ENCODE peak calls at places on chromosomes 11 and 22, in eight cellular contexts. V is HCEC 1CT, Z is NAMALWA, L is GM04503, O is AG09319, X is T-helper 9 cell, M is brain microvascular endothelial cell, G is fibroblast of pulmonary artery. W is an unnamed sample.
A peak's percentile ranks its signal among the peaks of the same experiment; 100 is the strongest.

GRCh38 chr11:95608093-95608492 is 181.5 kb downstream of the FAM76B start:
- DNase-seq in G (no peak), Z (no peak), L (no peak), M (no peak), O (no peak), V (no peak), X (no peak), W (no peak)

GRCh38 chr22:38414009-38414395 is 41.0 kb downstream of the KCNJ4 start:
- DNase-seq in L (no peak), Z (no peak), V (no peak), O (no peak), X (no peak), G (no peak), M (no peak), W (no peak)

GRCh38 chr11:119367661-119368120 is 13.8 kb downstream of the USP2 start:
- DNase-seq in M (no peak), V (peak; percentile 25), X (no peak), O (no peak), Z (peak; percentile 56), G (no peak), L (no peak), W (no peak)

GRCh38 chr22:19873960-19874306 is 19.3 kb upstream of the GNB1L start:
- DNase-seq in X (no peak), L (no peak), O (no peak), M (no peak), G (no peak), Z (no peak), V (no peak), W (no peak)

GRCh38 chr11:118975771-118976709 is 4.5 kb downstream of the FOXR1 start:
- DNase-seq in V (no peak), G (no peak), X (no peak), L (no peak), O (no peak), Z (no peak), M (no peak), W (peak; percentile 14)

GRCh38 chr11:64765841-64766682 is 6.3 kb upstream of the PYGM start:
- DNase-seq in Z (no peak), O (no peak), X (no peak), M (no peak), G (no peak), V (no peak), L (no peak), W (no peak)

GRCh38 chr11:96388891-96389603 is 665 bp downstream of the CCDC82 start:
- DNase-seq in M (no peak), G (no peak), X (no peak), V (peak; percentile 35), O (no peak), Z (no peak), L (no peak), W (peak; percentile 68)

GRCh38 chr22:37999640-38000272 is 15.4 kb upstream of the SOX10 start:
- DNase-seq in O (no peak), G (peak; percentile 64), X (no peak), M (peak; percentile 54), V (peak; percentile 46), Z (peak; percentile 58), L (no peak), W (peak; percentile 69)

GRCh38 chr11:2301631-2302272 is at the start of the genes C11orf21 and TSPAN32:
- DNase-seq in G (peak; percentile 32), Z (peak; percentile 28), O (no peak), M (no peak), X (peak; percentile 42), V (no peak), L (no peak), W (no peak)

GRCh38 chr11:111913031-111913861 is 712 bp downstream of the HSPB2 start:
- DNase-seq in X (no peak), M (no peak), L (no peak), G (no peak), O (no peak), Z (no peak), V (no peak), W (no peak)

GRCh38 chr11:95827661-95828060 is 37.4 kb downstream of the CEP57 start:
- DNase-seq in M (no peak), L (no peak), X (no peak), V (peak; percentile 14), Z (no peak), G (peak; percentile 31), O (no peak), W (no peak)

GRCh38 chr11:20363500-20364411 is at the start of gene HTATIP2:
- DNase-seq in V (peak; percentile 52), O (no peak), Z (peak; percentile 43), G (peak; percentile 68), M (no peak), X (peak; percentile 64), L (no peak), W (peak; percentile 63)

GRCh38 chr11:8250981-8251620 is 12.6 kb downstream of the LMO1 start:
- DNase-seq in M (no peak), Z (no peak), V (no peak), X (no peak), O (no peak), G (no peak), L (no peak), W (no peak)

GRCh38 chr11:111557425-111558111 is 17.0 kb downstream of the LAYN start:
- DNase-seq in L (peak; percentile 99), V (peak; percentile 99), M (peak; percentile 90), X (no peak), Z (no peak), G (peak; percentile 84), O (peak; percentile 84), W (no peak)

GRCh38 chr11:76564400-76564799 is 106.1 kb downstream of the LRRC32 start:
- DNase-seq in L (no peak), O (no peak), Z (no peak), V (no peak), X (no peak), M (no peak), G (peak; percentile 21), W (no peak)

GRCh38 chr22:32339190-32340012 is 18.3 kb upstream of the RFPL3 start:
- DNase-seq in M (no peak), G (no peak), V (no peak), O (no peak), L (no peak), Z (no peak), X (no peak), W (no peak)

GRCh38 chr11:7422544-7423331 is 62.6 kb upstream of the OLFML1 start:
- DNase-seq in V (no peak), X (no peak), M (no peak), L (no peak), G (no peak), O (no peak), Z (no peak), W (no peak)

GRCh38 chr11:2203440-2204259 is 32.0 kb upstream of the TH start:
- DNase-seq in M (no peak), O (no peak), L (no peak), X (no peak), Z (no peak), V (no peak), G (no peak), W (no peak)

GRCh38 chr22:24707477-24707816 is 67.1 kb downstream of the PIWIL3 start:
- DNase-seq in M (no peak), O (no peak), X (no peak), G (no peak), L (no peak), V (no peak), Z (peak; percentile 11), W (no peak)

GRCh38 chr22:35206889-35207288 is 50.4 kb upstream of the HMGXB4 start:
- DNase-seq in G (no peak), L (no peak), Z (no peak), O (no peak), M (no peak), V (no peak), X (no peak), W (no peak)

GRCh38 chr11:111939836-111940604 is 2.9 kb downstream of the DIXDC1 start:
- DNase-seq in L (no peak), V (peak; percentile 89), G (peak; percentile 76), M (peak; percentile 69), O (peak; percentile 28), Z (no peak), X (no peak), W (no peak)

GRCh38 chr11:102172127-102172848 is 62.0 kb downstream of the YAP1 start:
- DNase-seq in X (no peak), L (peak; percentile 50), V (peak; percentile 85), G (peak; percentile 78), M (peak; percentile 32), Z (no peak), O (no peak), W (peak; percentile 56)

GRCh38 chr22:50282361-50283144 is 12.4 kb upstream of the MAPK11 start:
- DNase-seq in L (no peak), X (no peak), V (peak; percentile 56), O (no peak), Z (no peak), M (peak; percentile 66), G (peak; percentile 53), W (no peak)

GRCh38 chr22:35037089-35037488 is 28.9 kb upstream of the ISX start:
- DNase-seq in Z (peak; percentile 36), O (no peak), V (no peak), G (no peak), M (no peak), X (no peak), L (no peak), W (no peak)

GRCh38 chr11:93857413-93858185 is 7.2 kb upstream of the VSTM5 start:
- DNase-seq in G (no peak), X (no peak), O (no peak), M (no peak), L (no peak), V (no peak), Z (no peak), W (no peak)

GRCh38 chr22:36383110-36383581 is 4.6 kb downstream of the MYH9 start:
- DNase-seq in M (peak; percentile 73), G (peak; percentile 59), Z (peak; percentile 22), V (peak; percentile 87), O (no peak), L (no peak), X (peak; percentile 50), W (peak; percentile 88)

GRCh38 chr11:65026810-65027209 is 429 bp upstream of the SNX15 start:
- DNase-seq in Z (no peak), O (no peak), L (no peak), G (no peak), X (no peak), M (no peak), V (peak; percentile 67), W (no peak)

GRCh38 chr22:45975266-45976161 is 1.4 kb downstream of the WNT7B start:
- DNase-seq in M (no peak), G (no peak), V (no peak), Z (no peak), X (no peak), L (no peak), O (no peak), W (no peak)

GRCh38 chr22:27842236-27842993 is 40.9 kb upstream of the MN1 start:
- DNase-seq in O (no peak), Z (no peak), G (no peak), M (no peak), L (no peak), X (no peak), V (no peak), W (no peak)

GRCh38 chr11:107916671-107917241 is 11.5 kb upstream of the RAB39A start:
- DNase-seq in O (no peak), G (peak; percentile 36), M (no peak), V (peak; percentile 23), X (peak; percentile 41), Z (peak; percentile 60), L (no peak), W (peak; percentile 44)

GRCh38 chr22:21760640-21761039 is 25.0 kb upstream of the YPEL1 start:
- DNase-seq in O (peak; percentile 29), Z (no peak), X (no peak), M (peak; percentile 76), G (peak; percentile 38), L (no peak), V (peak; percentile 81), W (no peak)

GRCh38 chr11:85845052-85845631 is 10.0 kb upstream of the CCDC83 start:
- DNase-seq in Z (no peak), V (peak; percentile 38), O (no peak), X (no peak), G (peak; percentile 33), L (no peak), M (no peak), W (no peak)

GRCh38 chr11:44407211-44407996 is 97.5 kb upstream of the ALX4 start:
- DNase-seq in X (no peak), O (no peak), G (no peak), Z (no peak), M (no peak), V (no peak), L (no peak), W (no peak)

GRCh38 chr11:96143016-96143670 is 199.9 kb downstream of the MAML2 start:
- DNase-seq in V (no peak), L (no peak), M (no peak), Z (no peak), O (no peak), X (no peak), G (peak; percentile 67), W (peak; percentile 22)

W was measured in lung microvascular endothelial cell.